ENCODE peak calls at places on chromosomes 5 and 9, in eight cellular contexts. N is fibroblast of the conjunctiva; Q is HS-27A; I is activated effector memory CD4-positive, alpha-beta T cell treated with Interleukin-2 at 50 U/mL for 16 hours; J is fibroblast of mammary gland; T is cerebellar cortex; F is GM19239; B is right lobe of liver. H is an unnamed sample.

GRCh38 chr9:136140966-136141365 is 22.3 kb upstream of the TMEM250 start:
- DNase-seq in N (no peak), Q (no peak), I (no peak), J (peak), T (no peak), F (no peak), B (no peak), H (no peak)

GRCh38 chr5:27252911-27253310 is 214.5 kb upstream of the CDH9 start:
- DNase-seq in N (no peak), Q (no peak), I (no peak), J (peak), T (no peak), F (no peak), B (no peak), H (no peak)

GRCh38 chr9:120475341-120475740 is 104.6 kb downstream of the CDK5RAP2 start:
- DNase-seq in N (peak), Q (no peak), I (no peak), J (peak), T (no peak), F (no peak), B (no peak), H (no peak)

GRCh38 chr5:84603557-84604185 is 219.0 kb upstream of the EDIL3 start:
- DNase-seq in N (peak), Q (peak), I (no peak), J (peak), T (no peak), F (no peak), B (no peak), H (no peak)

GRCh38 chr5:109451161-109451560 is 41.4 kb upstream of the PJA2 start:
- DNase-seq in N (no peak), Q (no peak), I (no peak), J (no peak), T (no peak), F (no peak), B (no peak), H (no peak)

GRCh38 chr5:64569880-64570279 is 64.1 kb downstream of the RGS7BP start:
- DNase-seq in N (no peak), Q (no peak), I (no peak), J (no peak), T (no peak), F (no peak), B (no peak), H (no peak)

GRCh38 chr5:43309657-43310056 is 3.6 kb downstream of the HMGCS1 start:
- DNase-seq in N (no peak), Q (no peak), I (no peak), J (no peak), T (no peak), F (no peak), B (no peak), H (no peak)

GRCh38 chr5:9358961-9359686 is 186.8 kb downstream of the SEMA5A start:
- DNase-seq in N (no peak), Q (peak), I (no peak), J (peak), T (no peak), F (no peak), B (no peak), H (no peak)

GRCh38 chr5:162956570-162956969 is 480.8 kb upstream of the CCNG1 start:
- DNase-seq in N (no peak), Q (no peak), I (no peak), J (no peak), T (no peak), F (no peak), B (no peak), H (no peak)

GRCh38 chr5:160903076-160903475 is 51.1 kb upstream of the ATP10B start:
- DNase-seq in N (no peak), Q (no peak), I (no peak), J (no peak), T (no peak), F (no peak), B (no peak), H (no peak)

GRCh38 chr9:36980148-36980974 is 53.7 kb downstream of the PAX5 start:
- DNase-seq in N (no peak), Q (no peak), I (no peak), J (no peak), T (peak), F (no peak), B (no peak), H (no peak)

GRCh38 chr5:87944553-87945320 is 323.9 kb downstream of the TMEM161B start:
- DNase-seq in N (no peak), Q (no peak), I (no peak), J (no peak), T (peak), F (no peak), B (no peak), H (no peak)

GRCh38 chr5:52783226-52783959 is 4.3 kb upstream of the ITGA1 start:
- DNase-seq in N (no peak), Q (no peak), I (no peak), J (peak), T (no peak), F (no peak), B (no peak), H (no peak)

GRCh38 chr5:93145019-93145418 is 436.0 kb downstream of the NR2F1-AS1 start:
- DNase-seq in N (no peak), Q (no peak), I (no peak), J (no peak), T (no peak), F (no peak), B (no peak), H (no peak)

GRCh38 chr9:93904649-93905472 is 50.3 kb downstream of the BARX1 start:
- DNase-seq in N (no peak), Q (no peak), I (no peak), J (no peak), T (no peak), F (no peak), B (no peak), H (no peak)

GRCh38 chr5:54719384-54720306 is 202.1 kb downstream of the SNX18 start:
- DNase-seq in N (no peak), Q (no peak), I (no peak), J (peak), T (peak), F (no peak), B (no peak), H (no peak)

GRCh38 chr5:142006363-142007236 is 6.2 kb downstream of the GNPDA1 start:
- DNase-seq in N (no peak), Q (no peak), I (no peak), J (no peak), T (no peak), F (no peak), B (no peak), H (no peak)

GRCh38 chr5:22892441-22892840 is 39.3 kb upstream of the CDH12 start:
- DNase-seq in N (no peak), Q (no peak), I (no peak), J (no peak), T (no peak), F (no peak), B (no peak), H (no peak)

GRCh38 chr5:131224387-131225191 is 39.3 kb upstream of the CDC42SE2 start:
- DNase-seq in N (no peak), Q (no peak), I (no peak), J (no peak), T (no peak), F (peak), B (peak), H (no peak)

GRCh38 chr5:94562327-94562971 is 56.0 kb downstream of the KIAA0825 start:
- DNase-seq in N (no peak), Q (no peak), I (no peak), J (no peak), T (no peak), F (no peak), B (no peak), H (no peak)

GRCh38 chr5:149388498-149389190 is 9.6 kb upstream of the IL17B start:
- DNase-seq in N (no peak), Q (no peak), I (no peak), J (no peak), T (no peak), F (no peak), B (no peak), H (no peak)

GRCh38 chr5:52787600-52788504 is at the start of the genes ITGA1 and PELO:
- DNase-seq in N (peak), Q (peak), I (peak), J (peak), T (peak), F (no peak), B (peak), H (peak)

GRCh38 chr9:121201045-121201737 is 478 bp downstream of the RAB14 start:
- DNase-seq in N (no peak), Q (no peak), I (peak), J (no peak), T (no peak), F (no peak), B (peak), H (peak)

GRCh38 chr9:106025449-106025848 is 331.1 kb downstream of the TMEM38B start:
- DNase-seq in N (no peak), Q (no peak), I (no peak), J (no peak), T (no peak), F (no peak), B (no peak), H (no peak)

GRCh38 chr5:137833463-137833862 is 34.2 kb upstream of the MYOT start:
- DNase-seq in N (no peak), Q (peak), I (no peak), J (peak), T (no peak), F (no peak), B (no peak), H (no peak)

GRCh38 chr5:168270446-168270845 is 21.0 kb upstream of the WWC1 start:
- DNase-seq in N (no peak), Q (no peak), I (no peak), J (no peak), T (no peak), F (no peak), B (no peak), H (no peak)

GRCh38 chr5:78533356-78533755 is 115.2 kb downstream of the LHFPL2 start:
- DNase-seq in N (no peak), Q (no peak), I (no peak), J (peak), T (peak), F (no peak), B (no peak), H (no peak)

GRCh38 chr5:110401881-110402280 is 324.6 kb downstream of the TMEM232 start:
- DNase-seq in N (no peak), Q (no peak), I (no peak), J (peak), T (no peak), F (no peak), B (no peak), H (no peak)

GRCh38 chr5:65229841-65230240 is 251.9 kb downstream of the ADAMTS6 start:
- DNase-seq in N (no peak), Q (no peak), I (no peak), J (no peak), T (no peak), F (no peak), B (no peak), H (no peak)

GRCh38 chr5:99000221-99000620 is 71.4 kb upstream of the CHD1 start:
- DNase-seq in N (no peak), Q (no peak), I (no peak), J (no peak), T (no peak), F (no peak), B (no peak), H (no peak)

GRCh38 chr5:127012933-127013332 is 17.4 kb downstream of the MARCHF3 start:
- DNase-seq in N (peak), Q (no peak), I (no peak), J (peak), T (no peak), F (no peak), B (no peak), H (no peak)

GRCh38 chr5:112653638-112654037 is 84.0 kb upstream of the APC start:
- DNase-seq in N (no peak), Q (no peak), I (no peak), J (no peak), T (no peak), F (no peak), B (no peak), H (no peak)

GRCh38 chr5:78537821-78538220 is 110.8 kb downstream of the LHFPL2 start:
- DNase-seq in N (no peak), Q (no peak), I (no peak), J (peak), T (peak), F (peak), B (peak), H (no peak)

GRCh38 chr5:171863928-171864327 is 78.3 kb downstream of the SMIM23 start:
- DNase-seq in N (peak), Q (peak), I (no peak), J (peak), T (no peak), F (no peak), B (no peak), H (no peak)

GRCh38 chr9:35840901-35841900 is 12.2 kb downstream of the TMEM8B start:
- DNase-seq in N (no peak), Q (no peak), I (no peak), J (no peak), T (no peak), F (no peak), B (no peak), H (no peak)

H was measured in lung.